ENCODE peak calls at places on chromosomes 7 and 10, in ten cellular contexts. P, H, G, W, F, E, K, S, B and M are unnamed samples.
A peak's percentile ranks its signal among the peaks of the same experiment; 100 is the strongest.

GRCh38 chr7:153414288-153414629 is 637.9 kb upstream of the DPP6 start:
- DNase-seq in F (no peak), E (no peak), P (no peak), G (no peak), H (no peak), B (no peak), S (no peak), W (no peak), K (no peak), M (no peak)

GRCh38 chr7:151520419-151521229 is 929 bp upstream of the RHEB start:
- DNase-seq in P (peak; percentile 87), K (peak; percentile 44), E (no peak), G (no peak), W (peak; percentile 12), B (no peak), F (no peak), H (no peak), S (no peak), M (peak; percentile 61)

GRCh38 chr10:110115784-110116520 is 91.5 kb upstream of the MXI1 start:
- DNase-seq in P (no peak), B (no peak), K (no peak), H (no peak), W (no peak), G (no peak), S (peak; percentile 71), F (no peak), E (no peak), M (no peak)

GRCh38 chr10:74190494-74190893 is 39.5 kb downstream of the ADK start:
- DNase-seq in K (no peak), E (no peak), W (no peak), S (no peak), H (no peak), B (no peak), P (no peak), G (no peak), F (no peak), M (no peak)

GRCh38 chr7:4861673-4862072 is at the start of gene PAPOLB:
- DNase-seq in K (no peak), F (no peak), B (no peak), S (no peak), E (no peak), G (no peak), P (no peak), H (no peak), W (no peak), M (peak; percentile 22)

GRCh38 chr10:120607710-120608703 is 151.0 kb downstream of the PLPP4 start:
- DNase-seq in B (no peak), P (no peak), H (no peak), F (no peak), E (no peak), G (no peak), W (no peak), S (peak; percentile 30), K (no peak), M (peak; percentile 33)

GRCh38 chr7:106952658-106953231 is 87.7 kb downstream of the PIK3CG start:
- DNase-seq in S (peak; percentile 22), H (no peak), W (peak; percentile 22), G (no peak), E (no peak), B (no peak), F (no peak), K (peak; percentile 54), P (no peak), M (no peak)

GRCh38 chr10:30747633-30748032 is 118.1 kb upstream of the LYZL2 start:
- DNase-seq in W (no peak), E (no peak), S (peak; percentile 22), G (peak; percentile 24), H (no peak), P (no peak), F (no peak), K (no peak), B (no peak), M (peak; percentile 79)

GRCh38 chr10:11395581-11396310 is 215.7 kb downstream of the USP6NL start:
- DNase-seq in F (no peak), E (no peak), H (no peak), B (no peak), S (no peak), G (no peak), P (no peak), W (no peak), K (no peak), M (no peak)

GRCh38 chr10:33434948-33435347 is 100.5 kb upstream of the NRP1 start:
- DNase-seq in B (peak; percentile 16), H (no peak), F (no peak), S (no peak), K (no peak), G (no peak), W (no peak), E (no peak), P (no peak), M (no peak)

GRCh38 chr7:157616426-157616825 is 279.6 kb downstream of the DNAJB6 start:
- DNase-seq in P (no peak), S (no peak), W (no peak), E (no peak), B (no peak), F (no peak), H (no peak), K (no peak), G (no peak), M (no peak)

GRCh38 chr10:119659951-119660350 is 8.8 kb downstream of the BAG3 start:
- DNase-seq in G (peak; percentile 34), F (no peak), W (no peak), S (no peak), E (no peak), B (no peak), K (no peak), H (no peak), P (no peak), M (no peak)

GRCh38 chr10:69352569-69353264 is 64.0 kb downstream of the TACR2 start:
- DNase-seq in K (no peak), H (no peak), W (no peak), G (no peak), S (peak; percentile 51), B (no peak), E (no peak), P (no peak), F (peak; percentile 41), M (no peak)

GRCh38 chr10:5835446-5836095 is 22.3 kb upstream of the GDI2 start:
- DNase-seq in W (no peak), B (no peak), F (no peak), K (no peak), E (no peak), H (no peak), G (no peak), S (no peak), P (no peak), M (no peak)

GRCh38 chr10:5830629-5831445 is 17.6 kb upstream of the GDI2 start:
- DNase-seq in B (no peak), F (no peak), H (no peak), K (no peak), W (no peak), G (no peak), S (no peak), E (no peak), P (no peak), M (peak; percentile 51)

GRCh38 chr10:5832946-5833345 is 19.7 kb upstream of the GDI2 start:
- DNase-seq in H (no peak), E (no peak), F (no peak), G (no peak), W (no peak), P (peak; percentile 72), K (no peak), B (no peak), S (no peak), M (no peak)

GRCh38 chr10:5831446-5831782 is 18.2 kb upstream of the GDI2 start:
- DNase-seq in B (no peak), K (no peak), S (no peak), P (no peak), G (no peak), F (no peak), W (no peak), H (no peak), E (no peak), M (no peak)

GRCh38 chr10:5833814-5834213 is 20.6 kb upstream of the GDI2 start:
- DNase-seq in H (no peak), G (no peak), F (no peak), S (no peak), E (no peak), W (no peak), K (no peak), B (no peak), P (no peak), M (no peak)
- H3K4me3 ChIP-seq in H (no peak overlapping the region), G (no peak overlapping the region), F (no peak overlapping the region), S (no peak overlapping the region), E (no peak overlapping the region), W (no peak overlapping the region), K (no peak overlapping the region), B (no peak overlapping the region), P (no peak overlapping the region), M (no peak overlapping the region)

GRCh38 chr10:79310911-79311573 is 36.2 kb upstream of the PPIF start:
- DNase-seq in B (no peak), K (no peak), H (no peak), E (no peak), W (peak; percentile 40), P (no peak), F (no peak), S (no peak), G (no peak), M (no peak)
- TF ChIP-seq CTCF in B (no peak), K (no peak), H (no peak), E (no peak), W (no peak), P (no peak), F (no peak), S (no peak), G (no peak), M (no peak)

GRCh38 chr7:130912910-130913720 is 179.1 kb upstream of the KLF14 start:
- DNase-seq in E (no peak), P (peak; percentile 81), H (peak; percentile 73), K (peak; percentile 79), B (no peak), W (peak; percentile 76), S (peak; percentile 98), F (peak; percentile 93), G (peak; percentile 68), M (peak; percentile 92)

GRCh38 chr7:130912086-130912909 is 178.3 kb upstream of the KLF14 start:
- DNase-seq in P (no peak), W (no peak), H (no peak), G (no peak), K (no peak), E (no peak), B (no peak), F (no peak), S (peak; percentile 80), M (no peak)

GRCh38 chr7:130913721-130914588 is 179.9 kb upstream of the KLF14 start:
- DNase-seq in K (no peak), W (no peak), S (no peak), F (no peak), G (no peak), E (no peak), P (no peak), H (no peak), B (peak; percentile 80), M (no peak)

GRCh38 chr7:130917669-130918128 is 183.7 kb upstream of the KLF14 start:
- DNase-seq in G (no peak), P (no peak), E (no peak), F (no peak), K (no peak), W (no peak), H (no peak), S (peak; percentile 90), B (no peak), M (no peak)

GRCh38 chr7:130914589-130915294 is 180.7 kb upstream of the KLF14 start:
- DNase-seq in G (no peak), H (no peak), F (no peak), W (no peak), P (no peak), B (no peak), K (no peak), S (no peak), E (no peak), M (no peak)
- H3K4me3 ChIP-seq in G (no peak overlapping the region), H (peak overlapping the region; percentile 0), F (no peak overlapping the region), W (no peak overlapping the region), P (no peak overlapping the region), B (no peak overlapping the region), K (no peak overlapping the region), S (no peak overlapping the region), E (peak overlapping the region; percentile 62), M (peak overlapping the region; percentile 62)

GRCh38 chr7:69825031-69825681 is 226.9 kb downstream of the AUTS2 start:
- DNase-seq in K (no peak), W (no peak), E (no peak), B (no peak), G (no peak), P (no peak), F (no peak), H (no peak), S (no peak), M (peak; percentile 39)
- TF ChIP-seq CTCF in K (no peak), W (no peak), E (no peak), B (no peak), G (peak; percentile 24), P (no peak), F (no peak), H (peak; percentile 23), S (no peak), M (peak; percentile 4)